ENCODE peak calls at places on chromosome 20, in seven cellular contexts. One of them, this sample, is unnamed.

GRCh38 chr20:20362774-20363435 is 5.0 kb upstream of the INSM1 start:
- DNase-seq in tibial artery: no peak
- DNase-seq in adrenal gland: no peak
- DNase-seq in SJCRH30: no peak
- DNase-seq in IMR-90: no peak
- DNase-seq in ovary: no peak
- DNase-seq in aorta: no peak
- DNase-seq in this sample: no peak

GRCh38 chr20:8790442-8791074 is 278.3 kb upstream of the PLCB4 start:
- DNase-seq in ovary: no peak
- DNase-seq in adrenal gland: no peak
- DNase-seq in SJCRH30: peak
- DNase-seq in aorta: no peak
- DNase-seq in tibial artery: no peak
- DNase-seq in IMR-90: peak
- DNase-seq in this sample: peak

GRCh38 chr20:9974324-9974723 is 60.5 kb upstream of the ANKEF1 start:
- DNase-seq in ovary: no peak
- DNase-seq in SJCRH30: no peak
- DNase-seq in tibial artery: no peak
- DNase-seq in aorta: no peak
- DNase-seq in adrenal gland: no peak
- DNase-seq in IMR-90: no peak
- DNase-seq in this sample: no peak

GRCh38 chr20:7610681-7611080 is 329.6 kb downstream of the HAO1 start:
- DNase-seq in tibial artery: no peak
- DNase-seq in SJCRH30: no peak
- DNase-seq in ovary: no peak
- DNase-seq in aorta: no peak
- DNase-seq in adrenal gland: no peak
- DNase-seq in IMR-90: no peak
- DNase-seq in this sample: no peak

GRCh38 chr20:36483919-36484808 is 57.2 kb upstream of the MYL9 start:
- DNase-seq in tibial artery: no peak
- DNase-seq in ovary: no peak
- DNase-seq in SJCRH30: peak
- DNase-seq in aorta: no peak
- DNase-seq in IMR-90: peak
- DNase-seq in adrenal gland: no peak
- DNase-seq in this sample: no peak

GRCh38 chr20:33915726-33916331 is 77.9 kb upstream of the RALY start:
- DNase-seq in SJCRH30: peak
- DNase-seq in ovary: peak
- DNase-seq in adrenal gland: peak
- DNase-seq in tibial artery: no peak
- DNase-seq in IMR-90: no peak
- DNase-seq in aorta: no peak
- DNase-seq in this sample: no peak

GRCh38 chr20:44615169-44615791 is 32.9 kb downstream of the PKIG start:
- DNase-seq in tibial artery: no peak
- DNase-seq in SJCRH30: peak
- DNase-seq in adrenal gland: no peak
- DNase-seq in aorta: peak
- DNase-seq in ovary: no peak
- DNase-seq in IMR-90: peak
- DNase-seq in this sample: peak

GRCh38 chr20:42857446-42857845 is 332.3 kb downstream of the PTPRT start:
- DNase-seq in ovary: no peak
- DNase-seq in IMR-90: no peak
- DNase-seq in SJCRH30: peak
- DNase-seq in adrenal gland: no peak
- DNase-seq in tibial artery: no peak
- DNase-seq in aorta: no peak
- DNase-seq in this sample: no peak

GRCh38 chr20:54680872-54681297 is 205.5 kb downstream of the DOK5 start:
- DNase-seq in ovary: peak
- DNase-seq in IMR-90: peak
- DNase-seq in adrenal gland: peak
- DNase-seq in SJCRH30: peak
- DNase-seq in tibial artery: no peak
- DNase-seq in aorta: no peak
- DNase-seq in this sample: no peak

GRCh38 chr20:33273117-33273851 is 9.7 kb upstream of the BPIFB1 start:
- DNase-seq in ovary: no peak
- DNase-seq in IMR-90: no peak
- DNase-seq in aorta: no peak
- DNase-seq in adrenal gland: no peak
- DNase-seq in tibial artery: peak
- DNase-seq in SJCRH30: no peak
- DNase-seq in this sample: no peak

GRCh38 chr20:48771542-48771941 is 56.3 kb downstream of the PREX1 start:
- DNase-seq in SJCRH30: no peak
- DNase-seq in aorta: no peak
- DNase-seq in ovary: no peak
- DNase-seq in IMR-90: no peak
- DNase-seq in tibial artery: no peak
- DNase-seq in adrenal gland: no peak
- DNase-seq in this sample: no peak

GRCh38 chr20:3276400-3277015 is 37.5 kb upstream of the SLC4A11 start:
- DNase-seq in IMR-90: peak
- DNase-seq in ovary: no peak
- DNase-seq in aorta: no peak
- DNase-seq in SJCRH30: peak
- DNase-seq in tibial artery: no peak
- DNase-seq in adrenal gland: peak
- DNase-seq in this sample: no peak

GRCh38 chr20:32288225-32288849 is 10.9 kb downstream of the KIF3B start:
- DNase-seq in tibial artery: no peak
- DNase-seq in IMR-90: no peak
- DNase-seq in adrenal gland: no peak
- DNase-seq in SJCRH30: no peak
- DNase-seq in aorta: no peak
- DNase-seq in ovary: no peak
- DNase-seq in this sample: no peak

GRCh38 chr20:45373353-45374100 is 4.6 kb downstream of the TP53TG5 start:
- DNase-seq in IMR-90: peak
- DNase-seq in SJCRH30: peak
- DNase-seq in aorta: peak
- DNase-seq in adrenal gland: peak
- DNase-seq in ovary: peak
- DNase-seq in tibial artery: peak
- DNase-seq in this sample: peak

GRCh38 chr20:3937618-3938017 is 48.4 kb downstream of the PANK2 start:
- DNase-seq in IMR-90: no peak
- DNase-seq in SJCRH30: no peak
- DNase-seq in ovary: no peak
- DNase-seq in tibial artery: no peak
- DNase-seq in adrenal gland: no peak
- DNase-seq in aorta: no peak
- DNase-seq in this sample: no peak

GRCh38 chr20:2508631-2509467 is at the start of gene ZNF343:
- DNase-seq in tibial artery: peak
- DNase-seq in IMR-90: peak
- DNase-seq in SJCRH30: peak
- DNase-seq in aorta: peak
- DNase-seq in adrenal gland: peak
- DNase-seq in ovary: peak
- DNase-seq in this sample: peak

GRCh38 chr20:62362991-62363919 is 3.9 kb downstream of the LAMA5 start:
- DNase-seq in SJCRH30: peak
- DNase-seq in ovary: peak
- DNase-seq in IMR-90: no peak
- DNase-seq in aorta: peak
- DNase-seq in tibial artery: peak
- DNase-seq in adrenal gland: peak
- DNase-seq in this sample: peak

GRCh38 chr20:62364911-62365736 is 2.0 kb downstream of the LAMA5 start:
- DNase-seq in adrenal gland: peak
- DNase-seq in aorta: peak
- DNase-seq in IMR-90: no peak
- DNase-seq in ovary: peak
- DNase-seq in SJCRH30: no peak
- DNase-seq in tibial artery: peak
- DNase-seq in this sample: peak

GRCh38 chr20:62365814-62366369 is 1.2 kb downstream of the LAMA5 start:
- DNase-seq in tibial artery: peak
- DNase-seq in ovary: peak
- DNase-seq in adrenal gland: peak
- DNase-seq in aorta: peak
- DNase-seq in SJCRH30: peak
- DNase-seq in IMR-90: no peak
- DNase-seq in this sample: no peak

GRCh38 chr20:62362590-62362940 is 4.5 kb downstream of the LAMA5 start:
- DNase-seq in ovary: no peak
- DNase-seq in tibial artery: no peak
- DNase-seq in aorta: no peak
- DNase-seq in adrenal gland: peak
- DNase-seq in SJCRH30: no peak
- DNase-seq in IMR-90: no peak
- DNase-seq in this sample: no peak

GRCh38 chr20:62363920-62364851 is 2.9 kb downstream of the LAMA5 start:
- DNase-seq in aorta: peak
- DNase-seq in ovary: peak
- DNase-seq in adrenal gland: peak
- DNase-seq in tibial artery: peak
- DNase-seq in SJCRH30: peak
- DNase-seq in IMR-90: no peak
- DNase-seq in this sample: peak
- H3K4me3 ChIP-seq in aorta: no peak
- H3K4me3 ChIP-seq in ovary: no peak
- H3K4me3 ChIP-seq in adrenal gland: no peak
- H3K4me3 ChIP-seq in tibial artery: peak
- H3K4me3 ChIP-seq in SJCRH30: no peak
- H3K4me3 ChIP-seq in IMR-90: no peak
- H3K4me3 ChIP-seq in this sample: peak

GRCh38 chr20:41367956-41368355 is 1.3 kb upstream of the EMILIN3 start:
- DNase-seq in aorta: no peak
- DNase-seq in SJCRH30: no peak
- DNase-seq in ovary: peak
- DNase-seq in IMR-90: no peak
- DNase-seq in adrenal gland: no peak
- DNase-seq in tibial artery: no peak
- DNase-seq in this sample: no peak

GRCh38 chr20:41364967-41365765 is 1.5 kb downstream of the EMILIN3 start:
- DNase-seq in ovary: no peak
- DNase-seq in SJCRH30: no peak
- DNase-seq in aorta: no peak
- DNase-seq in tibial artery: no peak
- DNase-seq in adrenal gland: no peak
- DNase-seq in IMR-90: no peak
- DNase-seq in this sample: no peak

GRCh38 chr20:41367393-41367695 is 726 bp upstream of the EMILIN3 start:
- DNase-seq in SJCRH30: no peak
- DNase-seq in aorta: no peak
- DNase-seq in ovary: no peak
- DNase-seq in tibial artery: no peak
- DNase-seq in adrenal gland: no peak
- DNase-seq in IMR-90: no peak
- DNase-seq in this sample: no peak

GRCh38 chr20:41365785-41366545 is 653 bp downstream of the EMILIN3 start:
- DNase-seq in ovary: peak
- DNase-seq in tibial artery: no peak
- DNase-seq in adrenal gland: no peak
- DNase-seq in SJCRH30: no peak
- DNase-seq in IMR-90: no peak
- DNase-seq in aorta: peak
- DNase-seq in this sample: no peak

GRCh38 chr20:41366546-41367392 is at the start of gene EMILIN3:
- DNase-seq in adrenal gland: no peak
- DNase-seq in IMR-90: no peak
- DNase-seq in SJCRH30: peak
- DNase-seq in aorta: no peak
- DNase-seq in tibial artery: no peak
- DNase-seq in ovary: peak
- DNase-seq in this sample: no peak
- H3K4me3 ChIP-seq in adrenal gland: no peak
- H3K4me3 ChIP-seq in IMR-90: peak
- H3K4me3 ChIP-seq in SJCRH30: peak
- H3K4me3 ChIP-seq in aorta: peak
- H3K4me3 ChIP-seq in tibial artery: peak
- H3K4me3 ChIP-seq in ovary: peak
- H3K4me3 ChIP-seq in this sample: peak

DNA sequence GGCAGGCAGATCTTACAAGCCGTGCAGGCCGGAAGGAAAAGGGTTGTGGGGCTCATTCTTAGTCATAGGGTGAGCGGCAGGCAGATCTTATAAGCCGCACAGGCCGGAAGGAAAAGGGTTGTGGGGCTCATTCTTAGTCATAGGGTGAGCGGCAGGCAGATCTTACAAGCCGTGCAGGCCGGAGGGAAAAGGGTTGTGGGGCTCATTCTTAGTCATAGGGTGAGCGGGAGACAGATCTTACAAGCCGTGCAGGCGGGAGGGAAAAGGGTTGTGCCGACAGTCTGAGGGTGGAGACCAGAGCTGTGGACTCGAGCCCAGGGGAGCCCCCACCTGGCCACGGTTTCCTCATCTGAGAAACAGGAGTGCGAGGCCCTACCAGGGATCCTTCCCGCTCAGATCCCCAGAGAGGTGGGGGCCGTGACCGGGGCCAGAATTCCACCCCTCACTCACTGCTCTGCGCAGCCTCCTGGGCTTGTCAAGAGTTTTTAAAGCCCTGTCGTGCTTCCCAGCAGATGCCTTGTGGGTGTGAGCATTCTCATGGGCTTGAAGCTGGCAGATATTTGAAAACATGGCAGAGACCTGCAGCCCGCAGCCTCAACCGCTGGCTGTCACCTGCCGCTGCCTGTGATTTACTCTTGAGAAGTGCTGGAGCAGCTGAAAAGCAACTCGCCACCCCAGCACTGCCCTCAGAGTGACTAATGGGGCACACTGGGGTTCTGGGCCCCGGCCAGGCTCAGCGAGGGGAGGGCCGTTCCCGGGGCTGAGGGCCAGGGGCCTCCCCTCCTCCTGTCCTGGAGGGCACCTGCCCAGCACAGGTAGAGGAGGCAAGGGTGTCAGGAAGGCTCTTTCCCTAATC is 31.9 kb downstream of the NTSR1 start:
- DNase-seq in aorta: peak
- DNase-seq in SJCRH30: peak
- DNase-seq in IMR-90: peak
- DNase-seq in ovary: peak
- DNase-seq in adrenal gland: peak
- DNase-seq in tibial artery: peak
- DNase-seq in this sample: peak
- H3K4me3 ChIP-seq in aorta: no peak
- H3K4me3 ChIP-seq in SJCRH30: no peak
- H3K4me3 ChIP-seq in IMR-90: no peak
- H3K4me3 ChIP-seq in ovary: no peak
- H3K4me3 ChIP-seq in adrenal gland: no peak
- H3K4me3 ChIP-seq in tibial artery: no peak
- H3K4me3 ChIP-seq in this sample: no peak

DNA sequence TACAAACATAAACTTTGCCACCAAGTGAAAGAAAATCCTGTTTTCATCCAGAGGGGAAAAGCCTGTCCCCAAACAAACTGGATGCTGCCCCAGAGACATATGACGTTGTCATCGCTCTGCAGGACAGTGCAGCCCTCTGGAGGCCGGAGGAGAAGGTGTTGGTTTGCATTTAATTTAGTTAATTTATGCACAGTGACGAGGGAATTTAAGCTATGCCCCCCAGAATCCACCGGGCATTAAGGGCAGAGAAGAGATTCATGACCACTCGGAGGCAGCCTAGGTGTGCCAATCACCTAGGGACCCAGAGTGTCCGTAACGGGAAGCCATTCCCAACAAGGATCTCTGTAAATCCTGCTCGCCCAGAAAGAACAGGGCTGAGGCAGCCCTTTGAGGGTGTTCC is 45.1 kb downstream of the NINL start:
- DNase-seq in SJCRH30: no peak
- DNase-seq in tibial artery: no peak
- DNase-seq in ovary: no peak
- DNase-seq in adrenal gland: peak
- DNase-seq in aorta: no peak
- DNase-seq in IMR-90: no peak
- DNase-seq in this sample: peak
- H3K4me3 ChIP-seq in SJCRH30: no peak
- H3K4me3 ChIP-seq in tibial artery: peak
- H3K4me3 ChIP-seq in ovary: peak
- H3K4me3 ChIP-seq in adrenal gland: no peak
- H3K4me3 ChIP-seq in aorta: peak
- H3K4me3 ChIP-seq in IMR-90: no peak
- H3K4me3 ChIP-seq in this sample: no peak